ENCODE peak calls at places on chromosomes 16 and 17, in five cellular contexts. Q, T, G, R and Z are unnamed samples.

GRCh38 chr16:1993731-1994131 is 4.0 kb downstream of the SYNGR3 start:
- DNase-seq in Q (no peak), T (no peak), G (no peak), R (no peak), Z (no peak)

GRCh38 chr17:66964930-66965800 is 658 bp downstream of the CACNG4 start:
- DNase-seq in Q (peak), T (peak), G (no peak), R (no peak), Z (peak)

GRCh38 chr16:2365895-2366294 is 25.4 kb upstream of the ABCA3 start:
- DNase-seq in Q (no peak), T (no peak), G (no peak), R (peak), Z (no peak)

GRCh38 chr17:3796110-3796821 is 4.7 kb downstream of the ITGAE start:
- DNase-seq in Q (peak), T (peak), G (peak), R (no peak), Z (peak)

GRCh38 chr16:88878356-88878755 is 11.9 kb upstream of the PABPN1L start:
- DNase-seq in Q (no peak), T (no peak), G (no peak), R (no peak), Z (no peak)

GRCh38 chr17:49924116-49924515 is 44.9 kb upstream of the DLX4 start:
- DNase-seq in Q (no peak), T (no peak), G (no peak), R (no peak), Z (no peak)

GRCh38 chr17:77131919-77132318 is 8.8 kb upstream of the SEC14L1 start:
- DNase-seq in Q (no peak), T (no peak), G (no peak), R (peak), Z (no peak)

GRCh38 chr17:11031787-11032186 is 193.9 kb upstream of the PIRT start:
- DNase-seq in Q (no peak), T (no peak), G (no peak), R (no peak), Z (no peak)

GRCh38 chr17:37729905-37730304 is 15.0 kb downstream of the HNF1B start:
- DNase-seq in Q (no peak), T (no peak), G (no peak), R (no peak), Z (no peak)

GRCh38 chr16:15613676-15614075 is 29.3 kb downstream of the MARF1 start:
- DNase-seq in Q (no peak), T (no peak), G (no peak), R (no peak), Z (no peak)

GRCh38 chr17:50114849-50115357 is 15.1 kb downstream of the SAMD14 start:
- DNase-seq in Q (peak), T (peak), G (peak), R (peak), Z (peak)

GRCh38 chr17:37089998-37090397 is 141.2 kb downstream of the AATF start:
- DNase-seq in Q (peak), T (peak), G (peak), R (peak), Z (peak)

GRCh38 chr17:40293363-40293762 is 5.7 kb downstream of the CDC6 start:
- DNase-seq in Q (no peak), T (no peak), G (no peak), R (peak), Z (no peak)

GRCh38 chr17:63419949-63420867 is 25.9 kb downstream of the CYB561 start:
- DNase-seq in Q (peak), T (no peak), G (peak), R (no peak), Z (no peak)

GRCh38 chr16:20611975-20612471 is 35.9 kb upstream of the ACSM2B start:
- DNase-seq in Q (no peak), T (no peak), G (no peak), R (no peak), Z (no peak)

GRCh38 chr17:76053230-76054111 is 18.8 kb downstream of the SRP68 start:
- DNase-seq in Q (peak), T (no peak), G (no peak), R (peak), Z (no peak)

GRCh38 chr16:23726710-23727109 is 13.7 kb upstream of the ERN2 start:
- DNase-seq in Q (no peak), T (no peak), G (no peak), R (no peak), Z (no peak)
- TF ChIP-seq CTCF in Q (no peak), T (no peak), G (no peak), R (no peak), Z (no peak)

GRCh38 chr17:27569257-27569722 is 61.7 kb upstream of the LGALS9 start:
- DNase-seq in Q (peak), T (peak), G (peak), R (no peak), Z (peak)
- TF ChIP-seq CTCF in Q (peak), T (peak), G (peak), R (peak), Z (peak)

GRCh38 chr17:81523139-81524062 is 4.8 kb upstream of the FSCN2 start:
- DNase-seq in Q (no peak), T (peak), G (no peak), R (peak), Z (no peak)
- TF ChIP-seq CTCF in Q (no peak), T (peak), G (no peak), R (peak), Z (no peak)

DNA sequence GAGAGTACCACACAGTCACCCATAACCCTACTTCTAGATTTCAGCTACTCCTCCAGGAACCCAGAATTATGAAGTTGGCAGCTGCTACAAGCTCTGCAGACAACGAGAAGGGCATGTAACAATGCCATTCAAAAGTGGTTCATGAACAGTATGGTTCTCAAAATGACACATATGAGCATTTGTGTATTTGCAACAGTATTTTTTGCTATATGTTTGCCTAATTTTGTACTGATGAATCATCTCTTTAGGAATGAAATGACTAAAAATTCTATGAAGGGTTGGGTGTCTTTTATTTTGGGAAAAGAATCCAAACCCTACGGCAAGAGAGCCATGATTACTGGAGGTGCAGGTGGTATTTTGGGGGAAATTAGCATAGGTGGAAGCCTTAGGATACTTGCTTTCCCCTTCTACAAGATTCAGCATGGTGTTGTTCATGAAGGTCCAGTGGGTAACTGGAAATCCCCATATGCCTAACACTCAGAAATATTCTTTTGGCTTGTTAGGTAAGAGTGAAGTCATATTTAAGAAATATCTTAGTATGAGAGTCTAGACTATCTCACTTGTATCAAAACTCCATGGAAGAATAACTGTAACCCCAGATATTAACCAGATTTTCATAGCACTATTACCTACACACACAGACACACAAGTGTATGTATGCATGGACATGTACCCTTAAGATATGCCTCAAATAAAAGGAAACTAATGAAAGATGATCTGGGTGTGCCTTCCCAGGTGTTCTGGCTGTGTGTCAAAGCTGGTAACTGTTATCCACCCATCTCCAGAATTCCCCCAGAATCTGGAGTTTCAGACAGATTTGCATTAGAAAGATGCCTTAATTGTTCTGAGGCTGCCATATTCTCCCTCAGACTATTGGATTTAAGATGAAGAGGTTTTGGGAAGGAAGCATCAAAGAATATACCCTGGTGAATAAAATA is 688.2 kb upstream of the SOX9 start:
- DNase-seq in Q (no peak), T (no peak), G (no peak), R (no peak), Z (no peak)
- TF ChIP-seq CTCF in Q (no peak), T (no peak), G (no peak), R (no peak), Z (no peak)

GRCh38 chr17:17518951-17519350 is 22.8 kb upstream of the RASD1 start:
- DNase-seq in Q (no peak), T (no peak), G (no peak), R (no peak), Z (no peak)

GRCh38 chr17:17518019-17518418 is 21.8 kb upstream of the RASD1 start:
- DNase-seq in Q (no peak), T (no peak), G (no peak), R (no peak), Z (no peak)

GRCh38 chr17:17516315-17516930 is 20.2 kb upstream of the RASD1 start:
- DNase-seq in Q (no peak), T (no peak), G (no peak), R (no peak), Z (no peak)

GRCh38 chr17:17515921-17516295 is 19.7 kb upstream of the RASD1 start:
- DNase-seq in Q (peak), T (no peak), G (no peak), R (peak), Z (no peak)

DNA sequence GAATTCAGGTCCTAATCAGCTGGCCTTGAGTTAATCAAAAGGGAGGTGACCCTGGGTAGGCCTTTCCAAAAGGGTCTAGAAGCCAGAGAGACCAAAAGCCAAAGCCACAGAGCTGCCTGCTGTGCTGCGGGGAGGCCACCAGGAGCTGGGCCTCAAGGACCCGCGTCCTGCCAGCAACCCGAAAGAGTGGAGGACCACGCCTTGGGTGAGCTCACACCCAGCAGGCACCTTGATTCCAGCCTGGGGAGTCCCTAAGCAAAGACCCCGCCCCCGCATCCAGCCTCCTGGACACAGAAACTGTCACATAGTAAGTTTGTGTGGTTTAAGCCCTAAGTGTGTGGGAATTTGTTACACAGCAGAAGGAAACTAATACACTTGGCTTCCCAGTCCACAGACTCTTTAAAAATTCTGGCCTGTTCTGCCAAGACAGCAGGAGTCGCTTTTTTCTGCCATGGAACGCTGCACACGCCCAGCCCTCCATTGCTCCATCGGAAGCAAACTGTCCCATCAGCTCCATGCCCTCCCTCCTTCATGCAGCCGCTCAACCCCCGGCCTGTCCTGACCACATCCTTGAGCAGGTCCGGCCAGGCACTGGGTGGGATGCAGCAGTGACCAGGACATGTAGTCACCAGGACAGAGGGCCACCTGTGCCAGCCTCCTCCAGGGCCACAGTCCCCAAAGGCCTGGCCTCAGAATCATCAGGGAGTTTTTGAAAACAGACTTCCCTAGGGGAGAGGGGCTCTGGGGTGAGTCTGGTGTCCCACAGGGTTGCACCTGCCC is 20.9 kb upstream of the RASD1 start:
- DNase-seq in Q (peak), T (no peak), G (no peak), R (no peak), Z (no peak)
- TF ChIP-seq CTCF in Q (no peak), T (no peak), G (no peak), R (no peak), Z (no peak)

GRCh38 chr17:57833597-57833939 is 16.3 kb downstream of the MRPS23 start:
- DNase-seq in Q (no peak), T (no peak), G (no peak), R (no peak), Z (no peak)
- TF ChIP-seq CTCF in Q (peak), T (no peak), G (peak), R (no peak), Z (no peak)

GRCh38 chr17:280216-280615 is 72.4 kb downstream of the RPH3AL start:
- DNase-seq in Q (no peak), T (no peak), G (no peak), R (no peak), Z (no peak)

GRCh38 chr17:282000-282911 is 70.4 kb downstream of the RPH3AL start:
- DNase-seq in Q (no peak), T (no peak), G (no peak), R (no peak), Z (no peak)

GRCh38 chr17:281365-281999 is 71.1 kb downstream of the RPH3AL start:
- DNase-seq in Q (no peak), T (no peak), G (no peak), R (no peak), Z (no peak)

GRCh38 chr17:279776-280175 is 72.8 kb downstream of the RPH3AL start:
- DNase-seq in Q (no peak), T (no peak), G (no peak), R (no peak), Z (no peak)

DNA sequence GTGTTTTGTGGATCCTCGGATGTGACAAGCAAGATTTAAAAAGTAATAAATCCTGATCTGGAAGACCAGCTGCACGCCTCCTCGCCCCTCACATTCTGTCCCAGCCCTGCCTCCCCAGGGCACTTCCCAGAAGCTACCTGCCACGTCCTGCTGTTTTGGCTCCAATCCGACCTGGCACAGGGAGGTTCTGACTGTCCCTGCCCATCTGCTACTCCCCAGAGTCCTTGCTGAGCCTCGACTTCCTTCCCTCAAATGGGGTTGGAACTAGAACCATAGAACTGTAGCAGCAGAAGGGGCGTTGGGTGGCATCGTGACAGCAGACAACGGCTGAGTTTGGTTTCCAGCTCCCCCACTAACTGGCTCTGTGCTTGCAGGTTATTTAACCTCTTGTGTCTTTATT is 71.7 kb downstream of the RPH3AL start:
- DNase-seq in Q (no peak), T (no peak), G (no peak), R (no peak), Z (no peak)
- TF ChIP-seq CTCF in Q (no peak), T (no peak), G (no peak), R (no peak), Z (no peak)